ENCODE peak calls at places on chromosome 21, in ten cellular contexts. G is GM12865, C is sigmoid colon, V is OCI-LY7, T is A549, W is choroid plexus epithelial cell, Q is epithelial cell of esophagus, J is neural progenitor cell, F is fibroblast of lung, Y is lower leg skin. D is an unnamed sample.

GRCh38 chr21:18869105-18869504 is 465.5 kb upstream of the TMPRSS15 start:
- DNase-seq in G (no peak), C (no peak), V (no peak), T (no peak), W (no peak), Q (no peak), J (no peak), F (no peak), Y (no peak), D (no peak)

GRCh38 chr21:14616303-14617039 is 70.4 kb upstream of the SAMSN1 start:
- DNase-seq in G (no peak), C (no peak), V (no peak), T (no peak), W (peak; percentile 43), Q (peak; percentile 19), J (no peak), F (no peak), Y (no peak), D (no peak)

GRCh38 chr21:20720623-20721022 is 277.6 kb upstream of the NCAM2 start:
- DNase-seq in G (no peak), C (no peak), V (no peak), T (no peak), W (peak; percentile 82), Q (no peak), J (no peak), F (peak; percentile 33), Y (no peak), D (no peak)

GRCh38 chr21:15065381-15066230 is 806 bp upstream of the NRIP1 start:
- DNase-seq in G (peak; percentile 48), C (peak; percentile 93), V (no peak), T (peak; percentile 37), W (peak; percentile 93), Q (peak; percentile 73), J (peak; percentile 88), F (peak; percentile 89), Y (peak; percentile 95), D (peak; percentile 54)

GRCh38 chr21:42308161-42308913 is 6.9 kb downstream of the TFF3 start:
- DNase-seq in G (no peak), C (peak; percentile 60), V (no peak), T (no peak), W (no peak), Q (no peak), J (no peak), F (no peak), Y (peak; percentile 84), D (no peak)

GRCh38 chr21:18951291-18952038 is 547.9 kb upstream of the TMPRSS15 start:
- DNase-seq in G (peak; percentile 7), C (no peak), V (peak; percentile 14), T (no peak), W (peak; percentile 44), Q (no peak), J (peak; percentile 84), F (no peak), Y (no peak), D (no peak)

GRCh38 chr21:14879458-14879857 is 185.3 kb downstream of the NRIP1 start:
- DNase-seq in G (no peak), C (no peak), V (no peak), T (no peak), W (no peak), Q (peak; percentile 15), J (no peak), F (no peak), Y (no peak), D (no peak)

GRCh38 chr21:16588433-16588860 is 858.7 kb downstream of the USP25 start:
- DNase-seq in G (no peak), C (peak; percentile 85), V (no peak), T (peak; percentile 21), W (peak; percentile 94), Q (peak; percentile 93), J (peak; percentile 75), F (peak; percentile 92), Y (peak; percentile 94), D (no peak)

GRCh38 chr21:33219961-33220360 is 9.8 kb upstream of the IFNAR2 start:
- DNase-seq in G (no peak), C (no peak), V (no peak), T (no peak), W (no peak), Q (no peak), J (no peak), F (no peak), Y (no peak), D (no peak)
- TF ChIP-seq CTCF in G (no peak), C (no peak), V (no peak), T (no peak), W (no peak), Q (no peak), J (no peak), F (no peak), Y (no peak), D (no peak)

GRCh38 chr21:26962516-26963305 is 4.2 kb downstream of the ADAMTS5 start:
- DNase-seq in G (no peak), C (no peak), V (no peak), T (no peak), W (no peak), Q (no peak), J (no peak), F (no peak), Y (no peak), D (no peak)

GRCh38 chr21:26965091-26965566 is 1.8 kb downstream of the ADAMTS5 start:
- DNase-seq in G (no peak), C (no peak), V (no peak), T (no peak), W (no peak), Q (no peak), J (no peak), F (no peak), Y (peak; percentile 88), D (no peak)

GRCh38 chr21:26964379-26964778 is 2.5 kb downstream of the ADAMTS5 start:
- DNase-seq in G (no peak), C (peak; percentile 92), V (no peak), T (no peak), W (no peak), Q (no peak), J (peak; percentile 22), F (no peak), Y (peak; percentile 94), D (no peak)

GRCh38 chr21:26958792-26959191 is 8.1 kb downstream of the ADAMTS5 start:
- DNase-seq in G (no peak), C (no peak), V (no peak), T (no peak), W (no peak), Q (no peak), J (no peak), F (no peak), Y (no peak), D (no peak)

DNA sequence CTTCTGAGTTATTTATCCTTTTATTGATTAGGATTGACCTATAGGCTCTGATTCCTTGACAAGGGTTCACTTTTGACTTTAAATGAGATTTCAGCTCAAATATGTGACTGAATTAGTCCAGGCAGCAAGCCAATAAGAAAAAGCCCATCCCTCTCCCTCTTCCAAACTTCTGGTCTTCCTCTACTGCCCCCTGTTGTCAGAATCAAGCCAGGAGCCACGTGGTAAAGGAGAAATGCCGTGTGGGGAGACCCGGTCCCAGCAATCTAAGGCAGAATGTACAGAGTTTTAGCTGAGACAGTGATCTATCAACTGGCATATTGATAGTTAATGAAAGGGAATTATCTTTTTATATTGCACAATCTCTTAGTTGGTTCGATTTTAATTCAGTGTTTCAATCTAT is 5.2 kb downstream of the ADAMTS5 start:
- DNase-seq in G (no peak), C (no peak), V (no peak), T (no peak), W (no peak), Q (no peak), J (peak; percentile 32), F (no peak), Y (no peak), D (no peak)
- TF ChIP-seq CTCF in G (no peak), C (no peak), V (peak; percentile 16), T (no peak), W (peak; percentile 43), Q (no peak), J (peak; percentile 54), F (no peak), Y (no peak), D (no peak)

GRCh38 chr21:38654580-38654979 is 151.1 kb upstream of the ETS2 start:
- DNase-seq in G (no peak), C (no peak), V (no peak), T (no peak), W (no peak), Q (no peak), J (no peak), F (no peak), Y (no peak), D (no peak)
- TF ChIP-seq CTCF in G (no peak), C (no peak), V (no peak), T (no peak), W (no peak), Q (no peak), J (no peak), F (no peak), Y (no peak), D (no peak)

GRCh38 chr21:33229099-33229775 is 501 bp upstream of the IFNAR2 start:
- DNase-seq in G (no peak), C (no peak), V (no peak), T (no peak), W (no peak), Q (no peak), J (no peak), F (no peak), Y (no peak), D (no peak)

GRCh38 chr21:33229776-33230517 is at the start of gene IFNAR2:
- DNase-seq in G (peak; percentile 81), C (peak; percentile 78), V (peak; percentile 75), T (peak; percentile 72), W (peak; percentile 53), Q (peak; percentile 58), J (peak; percentile 91), F (peak; percentile 55), Y (peak; percentile 93), D (peak; percentile 96)

GRCh38 chr21:33231526-33231925 is 1.8 kb downstream of the IFNAR2 start:
- DNase-seq in G (peak; percentile 71), C (no peak), V (no peak), T (no peak), W (no peak), Q (no peak), J (no peak), F (no peak), Y (no peak), D (no peak)

GRCh38 chr21:33232640-33233039 is 2.9 kb downstream of the IFNAR2 start:
- DNase-seq in G (no peak), C (no peak), V (no peak), T (no peak), W (no peak), Q (no peak), J (no peak), F (no peak), Y (no peak), D (no peak)

DNA sequence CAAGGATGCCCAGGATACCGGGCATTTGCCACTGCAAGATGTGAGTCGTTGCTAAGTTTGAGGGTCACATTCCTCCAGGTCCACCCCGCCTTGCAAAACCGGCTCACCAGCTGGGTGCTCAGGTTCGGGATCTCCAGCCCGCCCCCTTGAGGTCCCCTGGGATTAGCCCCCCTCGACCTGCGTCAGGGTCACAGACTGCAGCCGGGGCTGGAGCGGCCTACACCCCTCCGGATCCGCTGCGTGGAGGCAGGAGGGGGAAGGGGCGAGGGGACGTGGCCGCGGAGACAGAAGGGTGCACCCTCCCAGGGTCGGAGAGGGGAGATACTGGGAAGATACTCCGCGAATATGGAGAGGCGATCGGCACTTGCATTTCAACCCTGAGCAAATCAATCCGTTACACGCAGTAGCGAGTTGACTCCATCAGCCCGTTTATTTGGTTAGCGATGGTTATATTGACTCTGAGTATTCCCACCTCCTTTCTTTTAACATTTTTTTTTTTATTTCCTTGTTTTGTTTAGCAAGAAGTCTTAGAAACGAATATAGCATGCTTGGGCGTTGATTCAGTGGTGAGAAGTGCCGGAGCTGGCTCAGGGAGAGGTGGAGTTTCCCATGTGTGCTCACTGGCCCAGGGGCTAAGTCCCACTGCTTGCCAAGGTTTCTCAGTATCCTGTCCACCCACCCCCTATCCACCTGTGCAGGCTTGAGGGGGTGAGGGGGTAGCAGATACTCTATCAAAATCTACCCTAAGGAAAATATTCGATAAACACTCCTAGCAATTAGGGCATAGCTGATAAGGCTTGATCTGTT is 983 bp downstream of the IFNAR2 start:
- DNase-seq in G (peak; percentile 84), C (peak; percentile 76), V (peak; percentile 83), T (peak; percentile 40), W (peak; percentile 73), Q (peak; percentile 90), J (peak; percentile 77), F (peak; percentile 71), Y (peak; percentile 88), D (peak; percentile 75)
- TF ChIP-seq CTCF in G (no peak), C (no peak), V (peak; percentile 47), T (no peak), W (no peak), Q (no peak), J (peak; percentile 49), F (no peak), Y (no peak), D (peak; percentile 17)

D was measured in GM13976.